ENCODE peak calls at places on chromosomes 6 and 20, in ten cellular contexts. One of them, this sample, is unnamed.

GRCh38 chr6:116352515-116353471 is 18.0 kb upstream of the DSE start:
- DNase-seq in psoas muscle: no peak
- DNase-seq in coronary artery: no peak
- DNase-seq in cardiac muscle cell: no peak
- DNase-seq in heart left ventricle: no peak
- DNase-seq in breast epithelium: no peak
- DNase-seq in AG04450: no peak
- DNase-seq in dorsolateral prefrontal cortex: no peak
- DNase-seq in CD4-positive, alpha-beta memory T cell: no peak
- DNase-seq in lower lobe of right lung: no peak
- DNase-seq in this sample: no peak

GRCh38 chr6:14542670-14543366 is 425.2 kb downstream of the CD83 start:
- DNase-seq in dorsolateral prefrontal cortex: peak; percentile 79
- DNase-seq in cardiac muscle cell: no peak
- DNase-seq in psoas muscle: no peak
- DNase-seq in AG04450: peak; percentile 62
- DNase-seq in heart left ventricle: peak; percentile 56
- DNase-seq in coronary artery: no peak
- DNase-seq in lower lobe of right lung: no peak
- DNase-seq in CD4-positive, alpha-beta memory T cell: no peak
- DNase-seq in breast epithelium: no peak
- DNase-seq in this sample: no peak

GRCh38 chr20:57685134-57685851 is 24.5 kb downstream of the PMEPA1 start:
- DNase-seq in psoas muscle: no peak
- DNase-seq in AG04450: no peak
- DNase-seq in dorsolateral prefrontal cortex: no peak
- DNase-seq in CD4-positive, alpha-beta memory T cell: no peak
- DNase-seq in lower lobe of right lung: no peak
- DNase-seq in heart left ventricle: peak; percentile 61
- DNase-seq in coronary artery: no peak
- DNase-seq in breast epithelium: no peak
- DNase-seq in cardiac muscle cell: no peak
- DNase-seq in this sample: no peak

GRCh38 chr6:33276581-33276863 is 401 bp upstream of the B3GALT4 start:
- DNase-seq in coronary artery: no peak
- DNase-seq in heart left ventricle: no peak
- DNase-seq in dorsolateral prefrontal cortex: no peak
- DNase-seq in lower lobe of right lung: no peak
- DNase-seq in psoas muscle: no peak
- DNase-seq in CD4-positive, alpha-beta memory T cell: no peak
- DNase-seq in AG04450: no peak
- DNase-seq in cardiac muscle cell: no peak
- DNase-seq in breast epithelium: no peak
- DNase-seq in this sample: no peak

GRCh38 chr6:23175391-23175790 is 606.0 kb downstream of the HDGFL1 start:
- DNase-seq in heart left ventricle: no peak
- DNase-seq in AG04450: no peak
- DNase-seq in lower lobe of right lung: no peak
- DNase-seq in dorsolateral prefrontal cortex: no peak
- DNase-seq in breast epithelium: no peak
- DNase-seq in CD4-positive, alpha-beta memory T cell: no peak
- DNase-seq in coronary artery: no peak
- DNase-seq in psoas muscle: no peak
- DNase-seq in cardiac muscle cell: no peak
- DNase-seq in this sample: no peak

GRCh38 chr20:63622732-63623131 is 4.2 kb downstream of the GMEB2 start:
- DNase-seq in coronary artery: no peak
- DNase-seq in breast epithelium: no peak
- DNase-seq in AG04450: no peak
- DNase-seq in psoas muscle: no peak
- DNase-seq in heart left ventricle: no peak
- DNase-seq in dorsolateral prefrontal cortex: no peak
- DNase-seq in lower lobe of right lung: no peak
- DNase-seq in CD4-positive, alpha-beta memory T cell: no peak
- DNase-seq in cardiac muscle cell: no peak
- DNase-seq in this sample: no peak

GRCh38 chr6:109002100-109002697 is 92.4 kb downstream of the SESN1 start:
- DNase-seq in breast epithelium: peak; percentile 30
- DNase-seq in lower lobe of right lung: no peak
- DNase-seq in heart left ventricle: no peak
- DNase-seq in psoas muscle: no peak
- DNase-seq in coronary artery: no peak
- DNase-seq in AG04450: no peak
- DNase-seq in cardiac muscle cell: no peak
- DNase-seq in CD4-positive, alpha-beta memory T cell: no peak
- DNase-seq in dorsolateral prefrontal cortex: no peak
- DNase-seq in this sample: no peak

GRCh38 chr6:38503032-38503784 is 136.5 kb downstream of the BTBD9 start:
- DNase-seq in AG04450: no peak
- DNase-seq in dorsolateral prefrontal cortex: no peak
- DNase-seq in CD4-positive, alpha-beta memory T cell: no peak
- DNase-seq in psoas muscle: no peak
- DNase-seq in heart left ventricle: no peak
- DNase-seq in coronary artery: no peak
- DNase-seq in breast epithelium: no peak
- DNase-seq in lower lobe of right lung: no peak
- DNase-seq in cardiac muscle cell: no peak
- DNase-seq in this sample: no peak

GRCh38 chr20:23515250-23515939 is 24.5 kb downstream of the CST8 start:
- DNase-seq in lower lobe of right lung: no peak
- DNase-seq in heart left ventricle: no peak
- DNase-seq in breast epithelium: no peak
- DNase-seq in CD4-positive, alpha-beta memory T cell: no peak
- DNase-seq in psoas muscle: no peak
- DNase-seq in AG04450: no peak
- DNase-seq in coronary artery: no peak
- DNase-seq in cardiac muscle cell: no peak
- DNase-seq in dorsolateral prefrontal cortex: no peak
- DNase-seq in this sample: no peak

GRCh38 chr20:19697415-19697814 is 60.6 kb upstream of the RIN2 start:
- DNase-seq in heart left ventricle: no peak
- DNase-seq in dorsolateral prefrontal cortex: no peak
- DNase-seq in lower lobe of right lung: no peak
- DNase-seq in psoas muscle: no peak
- DNase-seq in cardiac muscle cell: no peak
- DNase-seq in AG04450: no peak
- DNase-seq in CD4-positive, alpha-beta memory T cell: no peak
- DNase-seq in coronary artery: no peak
- DNase-seq in breast epithelium: no peak
- DNase-seq in this sample: no peak

GRCh38 chr6:19210849-19211590 is 626.1 kb upstream of the ID4 start:
- DNase-seq in lower lobe of right lung: no peak
- DNase-seq in heart left ventricle: peak; percentile 33
- DNase-seq in cardiac muscle cell: peak; percentile 56
- DNase-seq in psoas muscle: no peak
- DNase-seq in coronary artery: peak; percentile 71
- DNase-seq in CD4-positive, alpha-beta memory T cell: no peak
- DNase-seq in AG04450: no peak
- DNase-seq in breast epithelium: no peak
- DNase-seq in dorsolateral prefrontal cortex: no peak
- DNase-seq in this sample: no peak

GRCh38 chr6:10174056-10174455 is 240.8 kb downstream of the TFAP2A start:
- DNase-seq in dorsolateral prefrontal cortex: no peak
- DNase-seq in CD4-positive, alpha-beta memory T cell: no peak
- DNase-seq in AG04450: no peak
- DNase-seq in lower lobe of right lung: no peak
- DNase-seq in heart left ventricle: no peak
- DNase-seq in psoas muscle: no peak
- DNase-seq in breast epithelium: no peak
- DNase-seq in cardiac muscle cell: no peak
- DNase-seq in coronary artery: no peak
- DNase-seq in this sample: no peak

GRCh38 chr6:73519943-73520687 is 717 bp downstream of the EEF1A1 start:
- DNase-seq in cardiac muscle cell: peak; percentile 74
- DNase-seq in heart left ventricle: peak; percentile 83
- DNase-seq in CD4-positive, alpha-beta memory T cell: peak; percentile 81
- DNase-seq in psoas muscle: peak; percentile 77
- DNase-seq in AG04450: no peak
- DNase-seq in dorsolateral prefrontal cortex: peak; percentile 80
- DNase-seq in breast epithelium: peak; percentile 68
- DNase-seq in coronary artery: peak; percentile 92
- DNase-seq in lower lobe of right lung: peak; percentile 85
- DNase-seq in this sample: no peak

GRCh38 chr6:160069050-160069454 is 52.6 kb upstream of the SLC22A1 start:
- DNase-seq in lower lobe of right lung: no peak
- DNase-seq in coronary artery: no peak
- DNase-seq in heart left ventricle: no peak
- DNase-seq in psoas muscle: no peak
- DNase-seq in cardiac muscle cell: no peak
- DNase-seq in dorsolateral prefrontal cortex: no peak
- DNase-seq in CD4-positive, alpha-beta memory T cell: peak; percentile 43
- DNase-seq in breast epithelium: no peak
- DNase-seq in AG04450: no peak
- DNase-seq in this sample: no peak

GRCh38 chr6:142374090-142374783 is 72.4 kb downstream of the ADGRG6 start:
- DNase-seq in breast epithelium: no peak
- DNase-seq in CD4-positive, alpha-beta memory T cell: no peak
- DNase-seq in AG04450: no peak
- DNase-seq in heart left ventricle: no peak
- DNase-seq in dorsolateral prefrontal cortex: no peak
- DNase-seq in psoas muscle: no peak
- DNase-seq in lower lobe of right lung: no peak
- DNase-seq in cardiac muscle cell: no peak
- DNase-seq in coronary artery: no peak
- DNase-seq in this sample: no peak

GRCh38 chr6:52992980-52993379 is 2.1 kb downstream of the GSTA4 start:
- DNase-seq in AG04450: no peak
- DNase-seq in cardiac muscle cell: no peak
- DNase-seq in CD4-positive, alpha-beta memory T cell: no peak
- DNase-seq in breast epithelium: no peak
- DNase-seq in lower lobe of right lung: no peak
- DNase-seq in dorsolateral prefrontal cortex: no peak
- DNase-seq in heart left ventricle: no peak
- DNase-seq in coronary artery: no peak
- DNase-seq in psoas muscle: no peak
- DNase-seq in this sample: no peak

GRCh38 chr6:42864602-42865001 is 14.8 kb upstream of the RPL7L1 start:
- DNase-seq in heart left ventricle: no peak
- DNase-seq in dorsolateral prefrontal cortex: no peak
- DNase-seq in cardiac muscle cell: no peak
- DNase-seq in CD4-positive, alpha-beta memory T cell: no peak
- DNase-seq in lower lobe of right lung: no peak
- DNase-seq in psoas muscle: peak; percentile 36
- DNase-seq in breast epithelium: no peak
- DNase-seq in AG04450: no peak
- DNase-seq in coronary artery: peak; percentile 81
- DNase-seq in this sample: no peak

GRCh38 chr6:125611573-125612399 is 137.6 kb upstream of the HEY2 start:
- DNase-seq in CD4-positive, alpha-beta memory T cell: no peak
- DNase-seq in dorsolateral prefrontal cortex: no peak
- DNase-seq in cardiac muscle cell: no peak
- DNase-seq in psoas muscle: no peak
- DNase-seq in coronary artery: no peak
- DNase-seq in AG04450: no peak
- DNase-seq in breast epithelium: no peak
- DNase-seq in heart left ventricle: no peak
- DNase-seq in lower lobe of right lung: no peak
- DNase-seq in this sample: no peak

GRCh38 chr6:107235007-107235406 is 119.7 kb upstream of the BEND3 start:
- DNase-seq in breast epithelium: no peak
- DNase-seq in AG04450: no peak
- DNase-seq in heart left ventricle: no peak
- DNase-seq in lower lobe of right lung: no peak
- DNase-seq in dorsolateral prefrontal cortex: no peak
- DNase-seq in CD4-positive, alpha-beta memory T cell: no peak
- DNase-seq in coronary artery: no peak
- DNase-seq in cardiac muscle cell: no peak
- DNase-seq in psoas muscle: no peak
- DNase-seq in this sample: no peak
- H3K27ac ChIP-seq in breast epithelium: no peak overlapping the region
- H3K27ac ChIP-seq in AG04450: no peak overlapping the region
- H3K27ac ChIP-seq in heart left ventricle: no peak overlapping the region
- H3K27ac ChIP-seq in lower lobe of right lung: no peak overlapping the region
- H3K27ac ChIP-seq in dorsolateral prefrontal cortex: no peak overlapping the region
- H3K27ac ChIP-seq in CD4-positive, alpha-beta memory T cell: no peak overlapping the region
- H3K27ac ChIP-seq in coronary artery: no peak overlapping the region
- H3K27ac ChIP-seq in cardiac muscle cell: no peak overlapping the region
- H3K27ac ChIP-seq in psoas muscle: no peak overlapping the region
- H3K27ac ChIP-seq in this sample: no peak overlapping the region

DNA sequence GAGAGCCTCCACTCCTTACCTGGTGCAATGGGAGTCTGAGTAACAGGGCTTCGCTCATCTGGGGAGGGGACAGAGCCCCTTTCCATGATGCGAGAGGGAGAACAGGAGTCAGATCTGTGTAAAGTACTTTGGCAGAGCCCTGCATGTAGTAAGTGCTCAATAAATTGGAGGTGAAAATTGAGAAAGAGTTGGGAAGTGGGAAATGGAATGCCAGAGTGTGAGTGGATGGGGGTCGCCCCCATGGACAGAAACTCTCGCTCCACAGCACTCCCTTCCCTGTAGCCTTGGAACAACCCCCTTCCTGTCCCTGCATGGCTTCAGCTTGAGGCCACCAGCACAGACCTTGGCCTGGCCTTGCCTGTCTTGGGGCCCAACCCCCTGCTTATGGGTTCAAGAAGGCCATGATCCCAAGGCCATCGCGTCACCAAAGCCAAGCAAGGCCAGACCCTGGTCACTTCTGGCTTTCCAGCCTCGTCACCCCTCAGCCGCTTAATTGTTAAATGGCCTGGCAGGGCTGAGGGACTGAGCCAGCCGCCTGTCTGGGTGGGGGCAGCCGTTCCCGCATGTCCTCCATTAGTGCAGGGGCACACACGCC is 93.8 kb upstream of the PTPN1 start:
- DNase-seq in psoas muscle: peak; percentile 58
- DNase-seq in dorsolateral prefrontal cortex: no peak
- DNase-seq in heart left ventricle: no peak
- DNase-seq in lower lobe of right lung: no peak
- DNase-seq in AG04450: no peak
- DNase-seq in coronary artery: peak; percentile 80
- DNase-seq in CD4-positive, alpha-beta memory T cell: no peak
- DNase-seq in breast epithelium: no peak
- DNase-seq in cardiac muscle cell: no peak
- DNase-seq in this sample: no peak
- H3K27ac ChIP-seq in psoas muscle: peak overlapping the region; percentile 98
- H3K27ac ChIP-seq in dorsolateral prefrontal cortex: peak overlapping the region; percentile 86
- H3K27ac ChIP-seq in heart left ventricle: peak overlapping the region; percentile 97
- H3K27ac ChIP-seq in lower lobe of right lung: peak overlapping the region; percentile 98
- H3K27ac ChIP-seq in AG04450: peak overlapping the region; percentile 77
- H3K27ac ChIP-seq in coronary artery: peak overlapping the region; percentile 98
- H3K27ac ChIP-seq in CD4-positive, alpha-beta memory T cell: no peak overlapping the region
- H3K27ac ChIP-seq in breast epithelium: peak overlapping the region; percentile 98
- H3K27ac ChIP-seq in cardiac muscle cell: no peak overlapping the region
- H3K27ac ChIP-seq in this sample: peak overlapping the region; percentile 98

GRCh38 chr6:17418281-17419188 is 25.1 kb downstream of the CAP2 start:
- DNase-seq in psoas muscle: no peak
- DNase-seq in breast epithelium: no peak
- DNase-seq in CD4-positive, alpha-beta memory T cell: no peak
- DNase-seq in dorsolateral prefrontal cortex: peak; percentile 44
- DNase-seq in AG04450: no peak
- DNase-seq in cardiac muscle cell: peak; percentile 80
- DNase-seq in heart left ventricle: no peak
- DNase-seq in lower lobe of right lung: no peak
- DNase-seq in coronary artery: no peak
- DNase-seq in this sample: no peak
- H3K27ac ChIP-seq in psoas muscle: peak overlapping the region; percentile 96
- H3K27ac ChIP-seq in breast epithelium: no peak overlapping the region
- H3K27ac ChIP-seq in CD4-positive, alpha-beta memory T cell: no peak overlapping the region
- H3K27ac ChIP-seq in dorsolateral prefrontal cortex: peak overlapping the region; percentile 51
- H3K27ac ChIP-seq in AG04450: peak overlapping the region; percentile 90
- H3K27ac ChIP-seq in cardiac muscle cell: peak overlapping the region; percentile 99
- H3K27ac ChIP-seq in heart left ventricle: peak overlapping the region; percentile 78
- H3K27ac ChIP-seq in lower lobe of right lung: peak overlapping the region; percentile 10
- H3K27ac ChIP-seq in coronary artery: peak overlapping the region; percentile 48
- H3K27ac ChIP-seq in this sample: peak overlapping the region; percentile 79

GRCh38 chr6:150987371-150987828 is 121.9 kb downstream of the MTHFD1L start:
- DNase-seq in dorsolateral prefrontal cortex: no peak
- DNase-seq in CD4-positive, alpha-beta memory T cell: peak; percentile 24
- DNase-seq in lower lobe of right lung: no peak
- DNase-seq in psoas muscle: no peak
- DNase-seq in heart left ventricle: no peak
- DNase-seq in breast epithelium: no peak
- DNase-seq in cardiac muscle cell: no peak
- DNase-seq in AG04450: no peak
- DNase-seq in coronary artery: no peak
- DNase-seq in this sample: peak; percentile 62
- H3K27ac ChIP-seq in dorsolateral prefrontal cortex: no peak overlapping the region
- H3K27ac ChIP-seq in CD4-positive, alpha-beta memory T cell: no peak overlapping the region
- H3K27ac ChIP-seq in lower lobe of right lung: no peak overlapping the region
- H3K27ac ChIP-seq in psoas muscle: no peak overlapping the region
- H3K27ac ChIP-seq in heart left ventricle: no peak overlapping the region
- H3K27ac ChIP-seq in breast epithelium: no peak overlapping the region
- H3K27ac ChIP-seq in cardiac muscle cell: no peak overlapping the region
- H3K27ac ChIP-seq in AG04450: no peak overlapping the region
- H3K27ac ChIP-seq in coronary artery: no peak overlapping the region
- H3K27ac ChIP-seq in this sample: no peak overlapping the region

This sample was measured in vagina.